ENCODE peak calls at places on chromosomes 16 and 17, in eight cellular contexts. I is heart left ventricle; T is HCT116; V is RWPE2; J is A549; Z is neural progenitor cell; S is CD8-positive, alpha-beta T cell; K is ovary. P is an unnamed sample.

GRCh38 chr16:10314811-10315210 is 71.0 kb upstream of the ATF7IP2 start:
- DNase-seq in I (no peak), T (no peak), V (no peak), J (no peak), Z (no peak), S (no peak), K (no peak), P (peak)

GRCh38 chr17:42670199-42670924 is 6.4 kb downstream of the PLEKHH3 start:
- DNase-seq in I (no peak), T (no peak), V (no peak), J (no peak), Z (peak), S (peak), K (no peak), P (no peak)

GRCh38 chr16:85315871-85316270 is 203.6 kb upstream of the CIBAR2 start:
- DNase-seq in I (no peak), T (no peak), V (no peak), J (no peak), Z (no peak), S (no peak), K (no peak), P (no peak)

GRCh38 chr16:4328580-4329353 is 12.9 kb downstream of the GLIS2 start:
- DNase-seq in I (peak), T (no peak), V (no peak), J (no peak), Z (no peak), S (no peak), K (no peak), P (no peak)

GRCh38 chr17:58492238-58493121 is 4.3 kb upstream of the HSF5 start:
- DNase-seq in I (no peak), T (no peak), V (no peak), J (no peak), Z (no peak), S (no peak), K (no peak), P (no peak)

GRCh38 chr16:35146031-35146710 is 1686.8 kb downstream of the TP53TG3F start:
- DNase-seq in I (no peak), T (no peak), V (no peak), J (no peak), Z (no peak), S (no peak), K (no peak), P (no peak)

GRCh38 chr16:65106792-65107191 is 15.1 kb downstream of the CDH11 start:
- DNase-seq in I (no peak), T (no peak), V (no peak), J (no peak), Z (no peak), S (no peak), K (no peak), P (no peak)

GRCh38 chr16:69240336-69240735 is 53.4 kb downstream of the SNTB2 start:
- DNase-seq in I (no peak), T (no peak), V (no peak), J (no peak), Z (no peak), S (no peak), K (no peak), P (no peak)

GRCh38 chr16:87845213-87845612 is 24.1 kb downstream of the SLC7A5 start:
- DNase-seq in I (no peak), T (no peak), V (no peak), J (no peak), Z (no peak), S (no peak), K (no peak), P (no peak)

GRCh38 chr16:88353232-88353631 is 29.5 kb upstream of the ZNF469 start:
- DNase-seq in I (peak), T (no peak), V (peak), J (no peak), Z (no peak), S (no peak), K (no peak), P (no peak)

GRCh38 chr16:49513040-49513439 is 139.4 kb downstream of the C16orf78 start:
- DNase-seq in I (no peak), T (no peak), V (no peak), J (peak), Z (peak), S (no peak), K (no peak), P (no peak)

GRCh38 chr17:59349178-59349577 is 17.7 kb downstream of the YPEL2 start:
- DNase-seq in I (no peak), T (no peak), V (no peak), J (no peak), Z (no peak), S (no peak), K (no peak), P (no peak)

GRCh38 chr16:10981697-10982216 is 37.4 kb downstream of the CLEC16A start:
- DNase-seq in I (no peak), T (peak), V (no peak), J (peak), Z (no peak), S (peak), K (no peak), P (no peak)

GRCh38 chr16:66976746-66977145 is 11.6 kb upstream of the CES4A start:
- DNase-seq in I (no peak), T (no peak), V (no peak), J (no peak), Z (peak), S (no peak), K (no peak), P (no peak)

GRCh38 chr16:73191111-73192046 is 143.5 kb upstream of the ZFHX3 start:
- DNase-seq in I (no peak), T (no peak), V (no peak), J (no peak), Z (no peak), S (no peak), K (no peak), P (no peak)

GRCh38 chr17:7747586-7747985 is 30.0 kb downstream of the DNAH2 start:
- DNase-seq in I (no peak), T (no peak), V (no peak), J (no peak), Z (no peak), S (no peak), K (no peak), P (no peak)

GRCh38 chr16:81483064-81483969 is 38.7 kb downstream of the CMIP start:
- DNase-seq in I (peak), T (no peak), V (no peak), J (no peak), Z (no peak), S (no peak), K (no peak), P (no peak)

GRCh38 chr17:40637931-40638330 is 9.7 kb downstream of the SMARCE1 start:
- DNase-seq in I (no peak), T (no peak), V (no peak), J (no peak), Z (no peak), S (no peak), K (no peak), P (no peak)

GRCh38 chr17:64240741-64241347 is 22.2 kb downstream of the TEX2 start:
- DNase-seq in I (peak), T (no peak), V (no peak), J (no peak), Z (peak), S (no peak), K (peak), P (peak)

GRCh38 chr17:47884905-47885735 is 10.9 kb upstream of the SP2 start:
- DNase-seq in I (no peak), T (no peak), V (no peak), J (no peak), Z (no peak), S (peak), K (no peak), P (no peak)

GRCh38 chr17:38465420-38466345 is 37.4 kb downstream of the ARHGAP23 start:
- DNase-seq in I (peak), T (no peak), V (no peak), J (no peak), Z (no peak), S (no peak), K (peak), P (no peak)

GRCh38 chr16:85629326-85629725 is 16.2 kb downstream of the GSE1 start:
- DNase-seq in I (peak), T (no peak), V (no peak), J (no peak), Z (no peak), S (no peak), K (no peak), P (no peak)

GRCh38 chr17:31857920-31858646 is 961 bp downstream of the COPRS start:
- DNase-seq in I (no peak), T (no peak), V (no peak), J (no peak), Z (no peak), S (no peak), K (no peak), P (no peak)

GRCh38 chr17:72737291-72737690 is 355.2 kb downstream of the SLC39A11 start:
- DNase-seq in I (no peak), T (no peak), V (no peak), J (no peak), Z (no peak), S (no peak), K (no peak), P (no peak)

GRCh38 chr16:71726491-71727319 is 2.2 kb upstream of the PHLPP2 start:
- DNase-seq in I (no peak), T (no peak), V (no peak), J (no peak), Z (no peak), S (no peak), K (no peak), P (no peak)

GRCh38 chr17:17702821-17703607 is 21.8 kb downstream of the RAI1 start:
- DNase-seq in I (no peak), T (no peak), V (no peak), J (no peak), Z (no peak), S (no peak), K (peak), P (no peak)

GRCh38 chr17:66836063-66837005 is 1.4 kb downstream of the CACNG5 start:
- DNase-seq in I (no peak), T (no peak), V (no peak), J (no peak), Z (no peak), S (no peak), K (no peak), P (no peak)

GRCh38 chr16:30805370-30806169 is 18.6 kb upstream of the ZNF629 start:
- DNase-seq in I (peak), T (peak), V (no peak), J (peak), Z (peak), S (peak), K (peak), P (peak)

GRCh38 chr16:11017499-11017898 is 73.1 kb downstream of the CLEC16A start:
- DNase-seq in I (no peak), T (no peak), V (no peak), J (no peak), Z (no peak), S (no peak), K (no peak), P (no peak)

GRCh38 chr16:16033208-16033717 is 83.8 kb downstream of the ABCC1 start:
- DNase-seq in I (no peak), T (no peak), V (no peak), J (no peak), Z (no peak), S (peak), K (no peak), P (no peak)

GRCh38 chr16:2429771-2430663 is 770 bp downstream of the CCNF start:
- DNase-seq in I (no peak), T (no peak), V (no peak), J (peak), Z (peak), S (no peak), K (no peak), P (peak)

GRCh38 chr17:38431343-38432145 is 3.3 kb downstream of the ARHGAP23 start:
- DNase-seq in I (no peak), T (no peak), V (no peak), J (no peak), Z (no peak), S (no peak), K (no peak), P (no peak)

GRCh38 chr16:76943936-76944335 is 247.1 kb upstream of the MON1B start:
- DNase-seq in I (no peak), T (no peak), V (no peak), J (no peak), Z (no peak), S (no peak), K (no peak), P (no peak)

GRCh38 chr16:69833791-69834282 is 71.7 kb downstream of the WWP2 start:
- DNase-seq in I (no peak), T (no peak), V (no peak), J (no peak), Z (peak), S (no peak), K (no peak), P (no peak)

GRCh38 chr16:16042076-16042475 is 92.7 kb downstream of the ABCC1 start:
- DNase-seq in I (peak), T (no peak), V (no peak), J (no peak), Z (no peak), S (no peak), K (no peak), P (no peak)

DNA sequence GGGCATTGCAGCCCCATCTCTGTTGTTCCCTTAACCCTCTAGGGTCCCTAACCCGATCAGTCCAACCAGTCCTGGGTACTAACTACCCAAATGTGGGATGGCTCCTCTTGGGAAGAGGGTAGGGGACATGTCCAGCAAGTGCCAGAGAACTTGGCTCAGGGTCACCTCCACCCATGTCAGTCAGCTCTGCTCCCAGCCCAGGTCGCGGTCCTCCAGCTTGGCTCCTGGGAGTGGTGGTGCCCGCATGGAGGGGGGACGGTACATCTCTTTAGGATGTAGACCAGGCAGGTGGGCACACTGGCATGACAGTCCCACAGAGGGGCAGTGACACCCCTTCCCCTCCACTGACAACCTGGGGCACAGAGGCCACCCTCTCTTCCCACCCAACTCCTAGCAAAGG is 6.0 kb downstream of the TMUB2 start:
- DNase-seq in I (peak), T (no peak), V (no peak), J (no peak), Z (no peak), S (no peak), K (no peak), P (no peak)
- H3K27ac ChIP-seq in I (no peak), T (peak), V (peak), J (no peak), Z (peak), S (no peak), K (no peak), P (peak)

DNA sequence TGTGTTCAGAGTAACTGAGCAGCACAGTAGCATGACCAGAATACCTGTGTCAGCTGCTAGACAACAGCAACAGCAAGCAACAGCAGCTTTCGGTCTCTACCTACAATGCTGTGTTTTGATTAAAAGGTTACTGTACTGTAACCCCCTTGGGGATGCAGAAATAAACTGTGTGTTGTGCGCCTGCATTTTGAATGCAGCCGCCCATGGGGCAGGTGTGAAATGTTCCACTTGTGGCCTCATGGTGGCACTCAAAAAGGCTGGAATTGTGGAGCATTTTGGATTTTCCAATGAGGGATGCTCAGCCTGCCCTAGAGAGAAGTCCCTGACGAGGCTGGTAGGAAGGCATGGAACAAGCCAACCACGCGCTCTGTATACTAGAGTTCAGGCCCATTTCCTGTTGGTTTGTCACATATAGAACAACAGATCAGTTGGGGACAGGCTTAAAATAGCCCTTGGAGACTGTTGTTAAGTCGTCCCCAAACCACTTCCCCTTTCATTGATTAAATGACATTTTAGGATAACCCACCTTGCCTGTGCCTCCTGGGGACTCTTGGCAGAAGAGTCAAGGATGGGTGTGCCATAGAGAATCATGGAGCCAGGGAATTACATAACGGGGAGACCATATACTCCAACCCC is 27.1 kb downstream of the SCPEP1 start:
- DNase-seq in I (no peak), T (no peak), V (no peak), J (peak), Z (peak), S (no peak), K (no peak), P (no peak)
- TF ChIP-seq CTCF in I (peak), T (peak), V (peak), J (peak), Z (peak), S (no peak), K (no peak), P (peak)

GRCh38 chr17:50916026-50916707 is 50.0 kb upstream of the TOB1 start:
- DNase-seq in I (no peak), T (no peak), V (no peak), J (no peak), Z (no peak), S (no peak), K (no peak), P (no peak)
- H3K27ac ChIP-seq in I (peak), T (no peak), V (no peak), J (peak), Z (no peak), S (no peak), K (no peak), P (peak)

DNA sequence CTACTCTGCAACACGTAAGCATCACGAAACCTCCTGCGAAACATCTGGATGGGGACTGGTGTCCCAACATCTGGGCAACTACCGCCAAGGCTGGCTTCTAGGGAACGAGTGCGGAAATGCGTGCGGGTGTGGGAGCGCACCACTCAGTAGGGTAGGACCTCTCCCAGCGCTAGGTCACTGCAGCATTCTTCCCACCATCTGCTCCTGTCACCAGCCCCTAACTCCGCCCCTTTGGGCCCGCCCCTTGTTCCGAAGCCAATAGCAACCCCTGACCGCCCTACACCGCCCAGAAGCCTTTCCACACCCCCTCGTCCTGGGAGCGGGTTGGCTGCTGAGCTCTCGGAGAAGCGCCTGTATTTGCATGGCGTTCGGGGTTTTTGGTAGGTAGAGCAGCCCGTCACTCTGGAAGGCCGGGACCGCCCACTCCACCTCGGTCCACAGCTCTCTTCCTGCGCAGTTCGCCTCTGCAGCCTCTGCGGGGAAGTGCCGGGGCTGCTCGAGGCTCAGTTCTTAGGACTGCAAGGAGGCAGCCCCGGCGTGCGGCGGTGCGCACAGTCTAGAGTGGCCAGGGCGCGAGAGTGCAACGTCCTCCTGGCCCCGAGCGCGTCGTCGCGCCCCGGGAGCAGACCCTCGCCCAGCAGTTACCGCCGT is at the start of gene HS3ST3B1:
- DNase-seq in I (peak), T (peak), V (peak), J (peak), Z (peak), S (peak), K (peak), P (peak)
- TF ChIP-seq CTCF in I (peak), T (no peak), V (peak), J (no peak), Z (no peak), S (peak), K (peak), P (no peak)

GRCh38 chr16:50626868-50627267 is 54.2 kb downstream of the SNX20 start:
- DNase-seq in I (no peak), T (no peak), V (no peak), J (no peak), Z (no peak), S (no peak), K (no peak), P (no peak)
- H3K27ac ChIP-seq in I (no peak), T (no peak), V (no peak), J (no peak), Z (no peak), S (no peak), K (no peak), P (no peak)

GRCh38 chr17:4035081-4035680 is 70.9 kb upstream of the ATP2A3 start:
- DNase-seq in I (no peak), T (no peak), V (no peak), J (no peak), Z (no peak), S (no peak), K (no peak), P (no peak)
- TF ChIP-seq CTCF in I (no peak), T (peak), V (no peak), J (no peak), Z (peak), S (no peak), K (no peak), P (no peak)

GRCh38 chr17:15348030-15348429 is 6.6 kb upstream of the TEKT3 start:
- DNase-seq in I (no peak), T (no peak), V (no peak), J (no peak), Z (no peak), S (no peak), K (no peak), P (no peak)
- H3K27ac ChIP-seq in I (no peak), T (no peak), V (no peak), J (no peak), Z (no peak), S (no peak), K (no peak), P (no peak)

GRCh38 chr16:78735337-78735736 is 635.9 kb downstream of the WWOX start:
- DNase-seq in I (no peak), T (no peak), V (no peak), J (no peak), Z (no peak), S (no peak), K (no peak), P (no peak)

GRCh38 chr16:78727536-78727935 is 628.1 kb downstream of the WWOX start:
- DNase-seq in I (no peak), T (no peak), V (no peak), J (no peak), Z (no peak), S (no peak), K (no peak), P (no peak)

GRCh38 chr16:78731785-78732184 is 632.3 kb downstream of the WWOX start:
- DNase-seq in I (no peak), T (no peak), V (no peak), J (no peak), Z (no peak), S (no peak), K (no peak), P (no peak)

GRCh38 chr16:78732693-78733092 is 633.2 kb downstream of the WWOX start:
- DNase-seq in I (no peak), T (no peak), V (no peak), J (no peak), Z (no peak), S (no peak), K (no peak), P (no peak)

DNA sequence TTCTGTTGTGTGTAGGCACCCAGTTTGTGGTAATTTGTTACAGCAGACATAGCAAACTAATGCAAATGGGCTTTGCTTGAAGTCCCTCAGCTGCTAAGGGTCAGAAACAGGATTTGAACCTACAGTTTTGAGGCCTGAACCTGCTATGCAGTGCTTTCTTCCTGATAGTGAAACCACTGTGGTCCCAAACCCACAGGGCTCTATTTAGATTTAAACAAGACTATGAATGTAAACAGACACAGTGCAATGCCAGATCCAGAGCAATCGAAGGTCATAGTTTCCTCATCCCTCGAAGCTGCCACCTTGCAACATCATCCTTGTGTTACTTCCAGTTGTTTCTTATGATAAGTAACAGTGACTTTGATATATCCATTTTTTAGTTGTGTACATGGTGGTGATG is 630.2 kb downstream of the WWOX start:
- DNase-seq in I (no peak), T (no peak), V (no peak), J (no peak), Z (no peak), S (no peak), K (no peak), P (no peak)
- TF ChIP-seq CTCF in I (no peak), T (no peak), V (no peak), J (no peak), Z (no peak), S (no peak), K (no peak), P (no peak)

P was measured in RWPE1.